ENCODE peak calls at places on chromosomes 6 and 20, in ten cellular contexts. One of them, this sample, is unnamed.

GRCh38 chr6:140744648-140745320 is 1370.3 kb upstream of the CITED2 start:
- DNase-seq in prostate gland: no peak
- DNase-seq in HCT116: no peak
- DNase-seq in GM23338: no peak
- DNase-seq in HL-60: no peak
- DNase-seq in K562: peak
- DNase-seq in endothelial cell of umbilical vein: no peak
- DNase-seq in transverse colon: no peak
- DNase-seq in H1: no peak
- DNase-seq in spleen: no peak
- DNase-seq in this sample: no peak

GRCh38 chr6:149318581-149319286 is 1.2 kb downstream of the TAB2 start:
- DNase-seq in prostate gland: no peak
- DNase-seq in K562: peak
- DNase-seq in GM23338: peak
- DNase-seq in spleen: no peak
- DNase-seq in HL-60: no peak
- DNase-seq in H1: no peak
- DNase-seq in HCT116: no peak
- DNase-seq in endothelial cell of umbilical vein: peak
- DNase-seq in transverse colon: peak
- DNase-seq in this sample: no peak

GRCh38 chr20:25303292-25304024 is 55.6 kb downstream of the PYGB start:
- DNase-seq in spleen: no peak
- DNase-seq in transverse colon: no peak
- DNase-seq in GM23338: no peak
- DNase-seq in HL-60: no peak
- DNase-seq in K562: no peak
- DNase-seq in prostate gland: no peak
- DNase-seq in H1: no peak
- DNase-seq in HCT116: no peak
- DNase-seq in endothelial cell of umbilical vein: no peak
- DNase-seq in this sample: no peak

GRCh38 chr20:34299925-34300806 is 3.0 kb downstream of the AHCY start:
- DNase-seq in H1: no peak
- DNase-seq in K562: peak
- DNase-seq in endothelial cell of umbilical vein: no peak
- DNase-seq in prostate gland: peak
- DNase-seq in GM23338: no peak
- DNase-seq in spleen: no peak
- DNase-seq in HL-60: no peak
- DNase-seq in HCT116: no peak
- DNase-seq in transverse colon: no peak
- DNase-seq in this sample: no peak

GRCh38 chr6:147071786-147072185 is 132.4 kb upstream of the STXBP5 start:
- DNase-seq in H1: no peak
- DNase-seq in endothelial cell of umbilical vein: no peak
- DNase-seq in K562: no peak
- DNase-seq in transverse colon: no peak
- DNase-seq in HL-60: no peak
- DNase-seq in spleen: no peak
- DNase-seq in HCT116: no peak
- DNase-seq in GM23338: no peak
- DNase-seq in prostate gland: no peak
- DNase-seq in this sample: no peak

GRCh38 chr20:8076505-8077498 is 55.3 kb upstream of the PLCB1 start:
- DNase-seq in H1: no peak
- DNase-seq in prostate gland: no peak
- DNase-seq in endothelial cell of umbilical vein: no peak
- DNase-seq in HCT116: no peak
- DNase-seq in HL-60: no peak
- DNase-seq in K562: no peak
- DNase-seq in GM23338: no peak
- DNase-seq in transverse colon: no peak
- DNase-seq in spleen: no peak
- DNase-seq in this sample: no peak

GRCh38 chr6:31813463-31813849 is 1.6 kb downstream of the HSPA1L start:
- DNase-seq in K562: no peak
- DNase-seq in spleen: no peak
- DNase-seq in transverse colon: no peak
- DNase-seq in prostate gland: no peak
- DNase-seq in endothelial cell of umbilical vein: no peak
- DNase-seq in HCT116: no peak
- DNase-seq in HL-60: no peak
- DNase-seq in GM23338: no peak
- DNase-seq in H1: no peak
- DNase-seq in this sample: no peak

GRCh38 chr6:143271024-143271423 is 179.5 kb downstream of the ADAT2 start:
- DNase-seq in transverse colon: no peak
- DNase-seq in H1: no peak
- DNase-seq in HCT116: no peak
- DNase-seq in K562: no peak
- DNase-seq in endothelial cell of umbilical vein: no peak
- DNase-seq in GM23338: no peak
- DNase-seq in spleen: no peak
- DNase-seq in HL-60: no peak
- DNase-seq in prostate gland: no peak
- DNase-seq in this sample: no peak

GRCh38 chr20:7728373-7728772 is 211.9 kb downstream of the HAO1 start:
- DNase-seq in K562: no peak
- DNase-seq in endothelial cell of umbilical vein: no peak
- DNase-seq in HL-60: no peak
- DNase-seq in GM23338: no peak
- DNase-seq in prostate gland: no peak
- DNase-seq in transverse colon: no peak
- DNase-seq in spleen: no peak
- DNase-seq in H1: no peak
- DNase-seq in HCT116: no peak
- DNase-seq in this sample: no peak

GRCh38 chr20:40563296-40563950 is 125.6 kb downstream of the MAFB start:
- DNase-seq in endothelial cell of umbilical vein: peak
- DNase-seq in GM23338: no peak
- DNase-seq in transverse colon: peak
- DNase-seq in HL-60: no peak
- DNase-seq in prostate gland: peak
- DNase-seq in spleen: no peak
- DNase-seq in K562: peak
- DNase-seq in HCT116: peak
- DNase-seq in H1: no peak
- DNase-seq in this sample: no peak

GRCh38 chr20:10357974-10358373 is 76.0 kb downstream of the MKKS start:
- DNase-seq in HL-60: no peak
- DNase-seq in spleen: no peak
- DNase-seq in HCT116: no peak
- DNase-seq in endothelial cell of umbilical vein: peak
- DNase-seq in GM23338: no peak
- DNase-seq in H1: no peak
- DNase-seq in prostate gland: no peak
- DNase-seq in transverse colon: no peak
- DNase-seq in K562: no peak
- DNase-seq in this sample: no peak

GRCh38 chr20:58127731-58128130 is 100.7 kb downstream of the ANKRD60 start:
- DNase-seq in transverse colon: no peak
- DNase-seq in prostate gland: peak
- DNase-seq in GM23338: no peak
- DNase-seq in endothelial cell of umbilical vein: peak
- DNase-seq in HL-60: no peak
- DNase-seq in spleen: no peak
- DNase-seq in K562: no peak
- DNase-seq in HCT116: peak
- DNase-seq in H1: no peak
- DNase-seq in this sample: peak

GRCh38 chr20:32034581-32035397 is 17.3 kb upstream of the HCK start:
- DNase-seq in HL-60: no peak
- DNase-seq in prostate gland: no peak
- DNase-seq in HCT116: no peak
- DNase-seq in H1: no peak
- DNase-seq in K562: no peak
- DNase-seq in spleen: no peak
- DNase-seq in GM23338: peak
- DNase-seq in endothelial cell of umbilical vein: no peak
- DNase-seq in transverse colon: no peak
- DNase-seq in this sample: no peak

DNA sequence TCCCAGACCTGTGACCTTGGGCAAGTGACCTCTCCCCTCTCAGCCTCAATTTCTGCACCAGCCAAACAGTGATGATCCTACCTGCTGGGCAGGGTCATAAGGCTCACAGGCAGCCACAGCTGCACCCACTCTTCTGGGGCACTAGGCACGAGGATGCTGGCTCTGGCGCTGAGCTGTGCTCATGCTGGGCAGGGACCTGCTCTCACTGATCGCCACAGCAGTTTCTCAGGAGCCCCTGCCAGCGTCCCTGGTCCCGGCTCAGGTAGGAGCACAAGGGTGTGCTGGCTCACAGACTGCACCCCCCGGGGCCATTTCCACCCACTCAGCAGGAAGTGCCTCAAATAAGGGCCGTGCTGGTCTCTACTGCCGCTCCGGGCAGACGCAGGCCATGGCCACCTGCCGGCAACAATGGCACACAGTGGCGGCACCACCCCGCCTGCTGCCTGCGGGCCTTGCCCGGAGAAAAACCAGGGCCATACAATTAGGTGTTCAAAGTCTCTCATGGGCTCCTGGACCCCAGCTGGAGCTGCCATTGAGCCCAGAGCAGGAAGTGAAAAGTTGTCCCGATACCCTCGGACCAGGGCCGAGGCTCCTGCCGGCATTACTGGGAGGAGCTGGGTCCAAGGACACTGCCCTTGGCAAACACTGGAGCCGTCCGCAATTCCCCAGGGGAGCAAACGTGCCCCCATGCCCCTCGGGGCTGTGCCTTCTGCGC is 4.6 kb upstream of the CABLES2 start:
- DNase-seq in transverse colon: peak
- DNase-seq in spleen: no peak
- DNase-seq in HCT116: no peak
- DNase-seq in K562: no peak
- DNase-seq in endothelial cell of umbilical vein: no peak
- DNase-seq in prostate gland: no peak
- DNase-seq in HL-60: no peak
- DNase-seq in GM23338: no peak
- DNase-seq in H1: no peak
- DNase-seq in this sample: no peak
- TF ChIP-seq POLR2AphosphoS5 in transverse colon: no peak
- TF ChIP-seq POLR2AphosphoS5 in spleen: no peak
- TF ChIP-seq POLR2AphosphoS5 in HCT116: no peak
- TF ChIP-seq POLR2AphosphoS5 in K562: no peak
- TF ChIP-seq POLR2AphosphoS5 in endothelial cell of umbilical vein: no peak
- TF ChIP-seq POLR2AphosphoS5 in prostate gland: no peak
- TF ChIP-seq POLR2AphosphoS5 in HL-60: no peak
- TF ChIP-seq POLR2AphosphoS5 in GM23338: no peak
- TF ChIP-seq POLR2AphosphoS5 in H1: no peak
- TF ChIP-seq POLR2AphosphoS5 in this sample: no peak

DNA sequence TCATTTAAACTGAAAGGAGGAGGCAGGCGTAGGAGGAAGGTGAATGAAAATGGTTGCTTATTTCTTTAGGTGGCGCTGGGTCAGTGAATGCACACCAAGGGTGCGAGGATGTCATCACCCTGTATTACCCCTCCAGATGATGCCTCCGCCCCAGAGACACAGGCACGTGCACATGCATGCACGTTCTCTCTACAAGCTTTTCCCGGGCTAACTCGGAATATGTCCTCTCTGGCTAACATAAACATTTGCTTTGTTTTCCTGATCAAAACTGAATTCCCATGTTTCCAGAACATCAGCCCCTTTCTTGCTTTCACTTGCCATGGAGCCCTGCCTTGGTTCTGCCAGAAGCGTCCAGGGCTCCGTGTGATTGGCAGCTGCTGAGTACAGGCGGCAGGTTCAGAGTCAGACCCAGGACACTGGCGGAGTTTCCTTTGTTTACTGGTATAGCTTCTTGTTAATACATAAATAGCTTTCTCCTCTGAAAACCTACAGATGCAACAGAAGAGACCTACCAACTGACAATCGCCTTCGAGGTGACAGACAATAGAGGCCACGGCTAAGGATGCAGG is 131.2 kb upstream of the RPS6KA2 start:
- DNase-seq in GM23338: no peak
- DNase-seq in spleen: no peak
- DNase-seq in K562: no peak
- DNase-seq in endothelial cell of umbilical vein: no peak
- DNase-seq in HCT116: no peak
- DNase-seq in prostate gland: no peak
- DNase-seq in H1: no peak
- DNase-seq in transverse colon: no peak
- DNase-seq in HL-60: no peak
- DNase-seq in this sample: no peak
- H3K4me3 ChIP-seq in GM23338: no peak
- H3K4me3 ChIP-seq in spleen: no peak
- H3K4me3 ChIP-seq in K562: no peak
- H3K4me3 ChIP-seq in endothelial cell of umbilical vein: no peak
- H3K4me3 ChIP-seq in HCT116: no peak
- H3K4me3 ChIP-seq in prostate gland: peak
- H3K4me3 ChIP-seq in H1: no peak
- H3K4me3 ChIP-seq in transverse colon: no peak
- H3K4me3 ChIP-seq in HL-60: no peak
- H3K4me3 ChIP-seq in this sample: peak

DNA sequence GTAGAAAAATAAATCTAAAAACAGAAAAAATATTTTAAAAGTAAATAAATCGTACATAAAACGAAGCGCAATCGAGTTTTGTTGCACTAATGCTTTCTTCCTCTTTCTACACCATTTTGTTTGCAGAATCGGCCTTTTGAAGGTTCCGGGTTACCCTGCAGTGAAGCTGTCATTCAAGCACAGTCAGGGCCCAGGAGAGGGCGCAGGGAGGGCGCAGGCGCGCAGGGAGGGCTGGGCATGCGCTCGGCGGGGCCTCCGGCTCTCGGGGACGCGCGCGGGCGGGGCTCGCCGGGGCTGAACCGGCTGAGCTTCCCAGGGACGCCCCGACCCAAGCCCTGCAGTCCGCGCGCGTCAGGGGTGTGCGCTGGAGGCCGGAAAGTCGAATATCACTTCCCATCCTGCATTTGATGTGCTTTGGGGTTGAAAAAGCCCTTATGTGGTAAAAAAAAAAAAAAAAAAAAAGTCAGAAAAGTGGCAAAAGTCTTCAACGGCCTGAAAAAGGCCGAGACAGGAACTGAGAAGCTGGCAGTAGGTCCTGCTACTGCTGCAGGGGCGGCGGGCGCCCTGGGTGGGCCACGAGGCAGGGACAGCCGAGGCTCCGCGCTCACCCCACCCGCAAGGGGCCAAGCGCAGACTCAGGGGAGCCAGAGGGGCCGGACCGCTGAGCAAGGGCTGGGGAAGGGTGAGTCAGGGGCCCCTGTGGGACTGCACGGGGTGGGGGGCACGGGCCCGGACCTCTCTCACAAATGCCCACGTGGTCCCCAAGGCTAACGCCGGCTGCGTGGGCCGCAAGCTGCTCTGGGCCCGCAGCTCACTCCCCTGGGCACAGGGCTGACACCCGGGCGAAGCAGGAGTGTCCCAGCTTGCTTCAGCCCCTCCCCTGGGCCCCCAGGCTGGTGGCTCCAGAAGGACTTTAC is 40.5 kb downstream of the THBS2 start:
- DNase-seq in spleen: peak
- DNase-seq in transverse colon: peak
- DNase-seq in endothelial cell of umbilical vein: peak
- DNase-seq in prostate gland: peak
- DNase-seq in HCT116: peak
- DNase-seq in H1: peak
- DNase-seq in HL-60: peak
- DNase-seq in K562: peak
- DNase-seq in GM23338: peak
- DNase-seq in this sample: peak
- TF ChIP-seq CTCF in spleen: peak
- TF ChIP-seq CTCF in transverse colon: peak
- TF ChIP-seq CTCF in endothelial cell of umbilical vein: peak
- TF ChIP-seq CTCF in prostate gland: peak
- TF ChIP-seq CTCF in HCT116: peak
- TF ChIP-seq CTCF in H1: peak
- TF ChIP-seq CTCF in HL-60: peak
- TF ChIP-seq CTCF in K562: peak
- TF ChIP-seq CTCF in GM23338: peak
- TF ChIP-seq CTCF in this sample: no peak

GRCh38 chr6:123117145-123117908 is 121.3 kb downstream of the CLVS2 start:
- DNase-seq in HCT116: no peak
- DNase-seq in K562: peak
- DNase-seq in prostate gland: no peak
- DNase-seq in HL-60: no peak
- DNase-seq in endothelial cell of umbilical vein: no peak
- DNase-seq in GM23338: no peak
- DNase-seq in transverse colon: no peak
- DNase-seq in H1: no peak
- DNase-seq in spleen: no peak
- DNase-seq in this sample: no peak
- TF ChIP-seq POLR2AphosphoS5 in HCT116: no peak
- TF ChIP-seq POLR2AphosphoS5 in K562: no peak
- TF ChIP-seq POLR2AphosphoS5 in prostate gland: no peak
- TF ChIP-seq POLR2AphosphoS5 in HL-60: no peak
- TF ChIP-seq POLR2AphosphoS5 in endothelial cell of umbilical vein: no peak
- TF ChIP-seq POLR2AphosphoS5 in GM23338: no peak
- TF ChIP-seq POLR2AphosphoS5 in transverse colon: no peak
- TF ChIP-seq POLR2AphosphoS5 in H1: no peak
- TF ChIP-seq POLR2AphosphoS5 in spleen: no peak
- TF ChIP-seq POLR2AphosphoS5 in this sample: no peak

This sample was measured in breast epithelium.